ENCODE peak calls at places on chromosome 10, in five cellular contexts. H, P, F, O and B are unnamed samples.

GRCh38 chr10:110487411-110488123 is 10.1 kb upstream of the DUSP5 start:
- DNase-seq in H (no peak), P (no peak), F (no peak), O (no peak), B (no peak)

GRCh38 chr10:7471720-7472367 is 61.0 kb upstream of the SFMBT2 start:
- DNase-seq in H (no peak), P (no peak), F (no peak), O (no peak), B (no peak)

GRCh38 chr10:114624941-114625780 is 32.9 kb downstream of the ABLIM1 start:
- DNase-seq in H (peak), P (no peak), F (no peak), O (no peak), B (no peak)

GRCh38 chr10:90462761-90463160 is 395.1 kb downstream of the HTR7 start:
- DNase-seq in H (no peak), P (no peak), F (no peak), O (no peak), B (no peak)

GRCh38 chr10:61869772-61870520 is 31.6 kb upstream of the ARID5B start:
- DNase-seq in H (peak), P (no peak), F (no peak), O (peak), B (no peak)

GRCh38 chr10:57094083-57094482 is 733.0 kb upstream of the ZWINT start:
- DNase-seq in H (no peak), P (no peak), F (no peak), O (no peak), B (no peak)

GRCh38 chr10:110215751-110216150 is 8.3 kb downstream of the MXI1 start:
- DNase-seq in H (no peak), P (no peak), F (no peak), O (no peak), B (no peak)

GRCh38 chr10:8130973-8131911 is 76.8 kb downstream of the GATA3 start:
- DNase-seq in H (no peak), P (no peak), F (peak), O (no peak), B (no peak)

GRCh38 chr10:49398986-49399385 is 3.1 kb upstream of the DRGX start:
- DNase-seq in H (no peak), P (no peak), F (no peak), O (no peak), B (no peak)

GRCh38 chr10:118041316-118041715 is 5.4 kb downstream of the RAB11FIP2 start:
- DNase-seq in H (peak), P (no peak), F (no peak), O (no peak), B (no peak)

GRCh38 chr10:104368406-104368805 is 14.8 kb downstream of the CFAP58 start:
- DNase-seq in H (no peak), P (no peak), F (no peak), O (no peak), B (no peak)

GRCh38 chr10:7085913-7086589 is 324.8 kb downstream of the SFMBT2 start:
- DNase-seq in H (no peak), P (no peak), F (no peak), O (no peak), B (no peak)

GRCh38 chr10:86305521-86305920 is 61.1 kb downstream of the GRID1 start:
- DNase-seq in H (no peak), P (no peak), F (no peak), O (no peak), B (no peak)

GRCh38 chr10:132636358-132636757 is 98.8 kb downstream of the INPP5A start:
- DNase-seq in H (no peak), P (no peak), F (no peak), O (no peak), B (no peak)

GRCh38 chr10:103564799-103565365 is 71.4 kb downstream of the NEURL1 start:
- DNase-seq in H (peak), P (no peak), F (peak), O (no peak), B (no peak)

GRCh38 chr10:65313406-65313805 is 1612.4 kb upstream of the LRRTM3 start:
- DNase-seq in H (no peak), P (no peak), F (no peak), O (no peak), B (no peak)